ENCODE peak calls at places on chromosome 10, in six cellular contexts. W, F, Y, A, V and J are unnamed samples.

GRCh38 chr10:127228195-127228785 is 31.9 kb upstream of the INSYN2A start:
- DNase-seq in W (no peak), F (no peak), Y (no peak), A (no peak), V (no peak), J (no peak)

GRCh38 chr10:62076872-62077271 is 175.4 kb downstream of the ARID5B start:
- DNase-seq in W (no peak), F (peak), Y (no peak), A (no peak), V (peak), J (no peak)

GRCh38 chr10:104706886-104707285 is 65.8 kb downstream of the SORCS3 start:
- DNase-seq in W (no peak), F (no peak), Y (no peak), A (no peak), V (no peak), J (no peak)

GRCh38 chr10:131065673-131066331 is 245.7 kb downstream of the TCERG1L start:
- DNase-seq in W (no peak), F (no peak), Y (no peak), A (no peak), V (no peak), J (peak)

GRCh38 chr10:12965571-12965970 is 35.9 kb downstream of the CCDC3 start:
- DNase-seq in W (no peak), F (no peak), Y (no peak), A (no peak), V (peak), J (no peak)

GRCh38 chr10:4883079-4883739 is 57.2 kb downstream of the AKR1E2 start:
- DNase-seq in W (no peak), F (peak), Y (no peak), A (no peak), V (peak), J (no peak)

GRCh38 chr10:110618206-110618605 is 25.9 kb upstream of the RBM20 start:
- DNase-seq in W (no peak), F (no peak), Y (no peak), A (no peak), V (no peak), J (no peak)

GRCh38 chr10:89263531-89263930 is 12.0 kb upstream of the LIPA start:
- DNase-seq in W (no peak), F (no peak), Y (no peak), A (no peak), V (no peak), J (no peak)